ENCODE peak calls at places on chromosomes 13 and 19, in six cellular contexts. U is A549, O is left lung, F is left ventricle myocardium inferior, V is endodermal cell, M is heart left ventricle. G is an unnamed sample.

GRCh38 chr13:38824342-38824741 is 137.5 kb downstream of the FREM2 start:
- DNase-seq in U (no peak), O (no peak), F (no peak), V (peak), M (no peak), G (no peak)

GRCh38 chr13:98540476-98540875 is 36.4 kb downstream of the STK24 start:
- DNase-seq in U (no peak), O (no peak), F (no peak), V (peak), M (no peak), G (no peak)

GRCh38 chr13:97539651-97540230 is 105.8 kb downstream of the RAP2A start:
- DNase-seq in U (no peak), O (no peak), F (no peak), V (no peak), M (no peak), G (no peak)

GRCh38 chr19:49106648-49107135 is 7.5 kb upstream of the LIN7B start:
- DNase-seq in U (peak), O (peak), F (peak), V (peak), M (peak), G (peak)

GRCh38 chr19:45668342-45668871 is 386 bp downstream of the GIPR start:
- DNase-seq in U (no peak), O (peak), F (no peak), V (no peak), M (no peak), G (no peak)

GRCh38 chr13:100543872-100544602 is 44.6 kb downstream of the GGACT start:
- DNase-seq in U (no peak), O (no peak), F (no peak), V (peak), M (no peak), G (no peak)

GRCh38 chr19:14476663-14477401 is 1.7 kb upstream of the PTGER1 start:
- DNase-seq in U (peak), O (peak), F (no peak), V (peak), M (peak), G (no peak)

GRCh38 chr19:49677901-49678674 is 1.0 kb downstream of the PRMT1 start:
- DNase-seq in U (peak), O (peak), F (peak), V (peak), M (peak), G (peak)

GRCh38 chr19:3152431-3152780 is 16.6 kb downstream of the GNA15 start:
- DNase-seq in U (no peak), O (no peak), F (no peak), V (no peak), M (no peak), G (no peak)

GRCh38 chr13:94480672-94481145 is 1.2 kb upstream of the DCT start:
- DNase-seq in U (no peak), O (no peak), F (peak), V (no peak), M (peak), G (no peak)

GRCh38 chr13:98599502-98600328 is 22.8 kb upstream of the STK24 start:
- DNase-seq in U (peak), O (no peak), F (no peak), V (peak), M (no peak), G (no peak)

GRCh38 chr13:112251930-112252585 is 124.1 kb upstream of the SPACA7 start:
- DNase-seq in U (no peak), O (no peak), F (no peak), V (no peak), M (no peak), G (no peak)

GRCh38 chr19:44602071-44602470 is 11.3 kb upstream of the IGSF23 start:
- DNase-seq in U (no peak), O (no peak), F (no peak), V (no peak), M (no peak), G (no peak)

GRCh38 chr13:110379358-110379757 is 72.3 kb downstream of the COL4A2 start:
- DNase-seq in U (no peak), O (no peak), F (no peak), V (no peak), M (no peak), G (no peak)

GRCh38 chr13:110380359-110381028 is 73.4 kb downstream of the COL4A2 start:
- DNase-seq in U (peak), O (no peak), F (no peak), V (peak), M (no peak), G (no peak)

GRCh38 chr13:110381029-110381360 is 73.9 kb downstream of the COL4A2 start:
- DNase-seq in U (no peak), O (no peak), F (no peak), V (no peak), M (no peak), G (no peak)

GRCh38 chr13:110382229-110382628 is 75.1 kb downstream of the COL4A2 start:
- DNase-seq in U (peak), O (no peak), F (no peak), V (no peak), M (no peak), G (no peak)

DNA sequence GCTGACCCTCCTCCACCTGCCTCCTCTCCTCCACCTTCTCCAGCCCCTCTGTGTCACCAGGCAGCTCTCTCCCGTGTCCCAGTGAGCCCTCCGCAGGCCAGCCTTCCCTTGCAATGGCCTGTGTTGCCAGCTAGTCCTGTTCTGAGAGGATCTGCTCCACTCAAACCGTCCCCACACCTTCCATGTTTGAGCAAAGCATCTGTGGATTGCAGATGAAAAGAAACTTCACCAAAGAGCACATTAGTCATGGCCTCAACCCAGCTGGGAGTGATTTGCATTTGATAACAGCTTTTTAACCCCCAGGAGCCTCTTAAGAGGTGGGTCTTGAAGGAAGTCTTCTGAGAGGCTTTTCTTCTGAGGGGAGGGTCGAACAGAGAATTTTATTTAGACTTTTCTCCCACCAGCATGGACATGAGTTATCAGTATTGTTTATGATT is 72.8 kb downstream of the COL4A2 start:
- DNase-seq in U (peak), O (no peak), F (no peak), V (peak), M (no peak), G (no peak)
- H3K4me3 ChIP-seq in U (no peak), O (no peak), F (no peak), V (peak), M (no peak), G (no peak)

GRCh38 chr19:5225486-5226345 is 114.9 kb downstream of the PTPRS start:
- DNase-seq in U (no peak), O (no peak), F (no peak), V (peak), M (no peak), G (no peak)
- TF ChIP-seq CTCF in U (peak), O (no peak), F (peak), V (peak), M (peak), G (peak)

GRCh38 chr19:29724102-29724641 is 9.1 kb upstream of the C19orf12 start:
- DNase-seq in U (no peak), O (no peak), F (no peak), V (peak), M (no peak), G (no peak)
- H3K4me3 ChIP-seq in U (no peak), O (peak), F (peak), V (no peak), M (peak), G (peak)

GRCh38 chr19:7908742-7909461 is 5.2 kb downstream of the MAP2K7 start:
- DNase-seq in U (no peak), O (no peak), F (no peak), V (no peak), M (no peak), G (no peak)
- TF ChIP-seq CTCF in U (no peak), O (no peak), F (no peak), V (no peak), M (no peak), G (no peak)

DNA sequence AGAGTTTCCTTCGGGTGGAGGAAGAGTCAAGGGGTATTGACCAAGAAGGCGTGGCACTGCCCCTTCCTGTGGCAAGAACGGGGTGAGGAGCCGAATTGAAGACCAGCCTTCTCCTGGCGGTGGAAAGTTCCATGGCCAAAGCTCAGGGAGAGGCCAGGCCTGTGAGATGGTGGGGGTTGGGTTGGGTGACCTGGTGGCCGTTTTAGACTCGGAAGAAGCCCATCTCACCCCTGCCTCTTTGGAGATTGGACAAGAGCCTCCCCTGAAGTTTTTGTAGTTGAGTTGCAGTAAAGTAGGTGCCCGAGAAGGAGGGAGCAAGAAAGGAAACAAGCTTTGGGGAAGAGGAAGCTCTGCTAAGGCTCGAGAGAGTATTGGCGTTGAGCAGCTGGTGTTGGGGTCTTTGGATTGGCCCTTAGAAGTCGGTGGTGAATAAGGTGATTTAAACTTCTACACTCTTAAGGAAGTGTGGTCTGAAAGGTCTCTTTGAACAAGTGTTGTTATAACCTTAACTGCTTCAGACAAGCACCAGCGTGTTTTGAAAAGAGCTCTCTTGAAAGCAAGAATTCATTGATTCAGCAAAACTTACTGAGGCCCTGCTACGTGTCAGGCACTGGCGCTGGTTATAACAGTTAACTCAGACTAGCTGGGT is 964 bp downstream of the SPINT2 start:
- DNase-seq in U (peak), O (no peak), F (no peak), V (peak), M (no peak), G (peak)
- H3K4me3 ChIP-seq in U (peak), O (peak), F (peak), V (peak), M (no peak), G (peak)

G was measured in lower lobe of right lung.